ENCODE peak calls at places on chromosomes 12 and 14, in eight cellular contexts. M is NB4; U is uterus; A is A549; H is cardiac fibroblast; S is CD8-positive, alpha-beta T cell; R is tibial artery; Z is psoas muscle. F is an unnamed sample.

GRCh38 chr12:16153273-16153672 is 124.2 kb downstream of the SLC15A5 start:
- DNase-seq in M (no peak), Z (no peak), S (no peak), A (no peak), H (no peak), U (no peak), R (no peak), F (no peak)

GRCh38 chr12:105993766-105994165 is 145.0 kb downstream of the NUAK1 start:
- DNase-seq in M (no peak), S (no peak), A (no peak), Z (no peak), U (no peak), R (no peak), H (no peak), F (no peak)

GRCh38 chr12:101172316-101172715 is 37.7 kb downstream of the SLC5A8 start:
- DNase-seq in H (no peak), S (no peak), R (no peak), Z (no peak), A (peak), M (peak), U (no peak), F (no peak)

GRCh38 chr12:5780536-5780935 is 164.5 kb downstream of the ANO2 start:
- DNase-seq in H (no peak), R (no peak), S (no peak), Z (no peak), A (no peak), U (no peak), M (no peak), F (peak)

GRCh38 chr14:91753501-91754128 is 21.7 kb upstream of the CATSPERB start:
- DNase-seq in H (no peak), Z (no peak), A (no peak), M (no peak), U (no peak), S (no peak), R (no peak), F (no peak)

GRCh38 chr12:112162261-112162790 is 37.0 kb downstream of the TRAFD1 start:
- DNase-seq in S (no peak), A (no peak), Z (no peak), H (no peak), R (peak), U (no peak), M (no peak), F (no peak)

GRCh38 chr12:129520736-129521135 is 383.1 kb downstream of the TMEM132D start:
- DNase-seq in H (no peak), M (no peak), R (no peak), A (no peak), U (no peak), Z (no peak), S (no peak), F (no peak)

GRCh38 chr12:109307051-109307450 is 2.0 kb downstream of the FOXN4 start:
- DNase-seq in Z (no peak), M (peak), H (no peak), R (no peak), S (no peak), U (no peak), A (no peak), F (no peak)

GRCh38 chr12:53948650-53949593 is 5.8 kb upstream of the HOXC12 start:
- DNase-seq in H (no peak), U (no peak), A (peak), M (peak), R (no peak), S (no peak), Z (no peak), F (no peak)

GRCh38 chr12:2431810-2432209 is 363.0 kb upstream of the FKBP4 start:
- DNase-seq in M (peak), H (no peak), Z (no peak), A (no peak), U (peak), R (no peak), S (no peak), F (no peak)

GRCh38 chr12:51904951-51905471 is 2.3 kb upstream of the ACVRL1 start:
- DNase-seq in A (no peak), M (peak), U (peak), R (peak), S (no peak), Z (peak), H (peak), F (no peak)

GRCh38 chr12:112170376-112170775 is 45.0 kb downstream of the TRAFD1 start:
- DNase-seq in Z (no peak), H (peak), R (peak), M (peak), S (peak), U (no peak), A (peak), F (no peak)

GRCh38 chr14:99263564-99264330 is 8.2 kb downstream of the BCL11B start:
- DNase-seq in H (no peak), R (peak), S (no peak), M (no peak), U (no peak), A (no peak), Z (no peak), F (no peak)

GRCh38 chr14:24837280-24838046 is 203.5 kb upstream of the GZMB start:
- DNase-seq in R (no peak), M (no peak), H (peak), U (no peak), A (no peak), S (no peak), Z (no peak), F (no peak)

GRCh38 chr12:63922446-63922845 is 77.9 kb downstream of the SRGAP1 start:
- DNase-seq in M (no peak), U (no peak), R (no peak), A (peak), H (peak), Z (no peak), S (no peak), F (no peak)

GRCh38 chr12:13135336-13136178 is 32.1 kb upstream of the GSG1 start:
- DNase-seq in U (peak), R (peak), A (peak), M (no peak), H (peak), S (no peak), Z (peak), F (no peak)

GRCh38 chr14:60565211-60565610 is 56.3 kb downstream of the SIX6 start:
- DNase-seq in Z (no peak), M (no peak), A (no peak), R (no peak), U (no peak), H (peak), S (no peak), F (no peak)

GRCh38 chr12:57215065-57215464 is 1.5 kb upstream of the NXPH4 start:
- DNase-seq in H (no peak), M (no peak), A (no peak), R (no peak), Z (no peak), U (no peak), S (no peak), F (no peak)

GRCh38 chr14:68792830-68793733 is at the start of gene ZFP36L1:
- DNase-seq in S (peak), Z (peak), A (peak), H (peak), U (peak), M (peak), R (peak), F (peak)

GRCh38 chr12:3580071-3580749 is 89.2 kb downstream of the PRMT8 start:
- DNase-seq in H (no peak), R (no peak), M (no peak), A (no peak), U (no peak), S (no peak), Z (no peak), F (no peak)

GRCh38 chr14:56378046-56378445 is 201.6 kb upstream of the TMEM260 start:
- DNase-seq in H (no peak), S (no peak), Z (no peak), M (no peak), U (no peak), R (no peak), A (no peak), F (no peak)

GRCh38 chr14:104818714-104819161 is 17.8 kb downstream of the ZBTB42 start:
- DNase-seq in Z (no peak), U (peak), A (no peak), S (no peak), M (no peak), H (no peak), R (peak), F (no peak)

GRCh38 chr14:103250181-103250580 is 83.9 kb upstream of the EIF5 start:
- DNase-seq in R (no peak), H (no peak), S (no peak), Z (no peak), U (no peak), A (no peak), M (no peak), F (no peak)
- TF ChIP-seq CTCF in R (no peak), H (no peak), S (no peak), Z (no peak), U (no peak), A (no peak), M (no peak), F (no peak)

GRCh38 chr14:38605193-38606114 is 349.6 kb upstream of the CLEC14A start:
- DNase-seq in R (no peak), S (no peak), Z (no peak), M (peak), U (no peak), H (peak), A (no peak), F (no peak)
- TF ChIP-seq CTCF in R (no peak), S (no peak), Z (no peak), M (no peak), U (no peak), H (no peak), A (no peak), F (peak)

DNA sequence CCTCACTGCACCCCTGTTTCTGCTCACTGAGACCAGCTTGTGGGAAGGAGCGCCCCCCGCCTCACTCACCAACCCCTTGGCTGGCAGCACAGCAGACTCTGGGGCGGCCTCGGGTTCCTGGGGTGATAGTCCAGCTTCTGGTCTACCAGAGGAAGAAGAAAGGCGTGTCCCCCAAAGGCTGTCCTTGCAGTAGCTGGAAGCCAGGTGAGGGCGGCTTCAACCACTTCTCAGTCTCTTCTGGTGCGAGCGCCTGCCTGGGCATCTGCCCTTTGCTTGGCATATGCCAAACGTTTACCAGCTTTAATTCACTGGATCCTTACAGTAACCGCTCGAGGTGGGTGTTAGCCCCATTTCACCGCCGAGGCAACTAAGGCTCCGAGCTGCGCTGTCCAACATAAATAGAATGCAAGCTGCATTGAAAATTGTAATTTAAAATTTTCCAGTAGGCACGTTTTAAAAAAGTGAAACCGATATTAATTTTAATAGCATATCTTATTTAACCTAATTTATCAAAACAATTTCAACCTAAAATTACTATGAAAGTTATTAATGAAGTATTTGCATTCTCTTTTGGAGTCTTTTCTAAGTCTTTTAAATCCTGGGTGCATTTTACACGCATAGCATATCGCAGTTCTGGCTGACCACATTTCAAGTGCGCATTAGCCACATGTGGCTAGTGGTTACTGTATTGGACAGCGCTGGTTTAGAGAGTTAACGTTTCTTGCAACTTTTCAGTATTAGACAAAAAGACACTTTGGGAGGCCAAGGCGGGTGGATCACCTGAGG is 872 bp downstream of the FAM177A1 start:
- DNase-seq in M (peak), Z (no peak), S (no peak), R (no peak), H (no peak), U (peak), A (peak), F (no peak)
- TF ChIP-seq CTCF in M (no peak), Z (no peak), S (no peak), R (no peak), H (no peak), U (no peak), A (no peak), F (no peak)

DNA sequence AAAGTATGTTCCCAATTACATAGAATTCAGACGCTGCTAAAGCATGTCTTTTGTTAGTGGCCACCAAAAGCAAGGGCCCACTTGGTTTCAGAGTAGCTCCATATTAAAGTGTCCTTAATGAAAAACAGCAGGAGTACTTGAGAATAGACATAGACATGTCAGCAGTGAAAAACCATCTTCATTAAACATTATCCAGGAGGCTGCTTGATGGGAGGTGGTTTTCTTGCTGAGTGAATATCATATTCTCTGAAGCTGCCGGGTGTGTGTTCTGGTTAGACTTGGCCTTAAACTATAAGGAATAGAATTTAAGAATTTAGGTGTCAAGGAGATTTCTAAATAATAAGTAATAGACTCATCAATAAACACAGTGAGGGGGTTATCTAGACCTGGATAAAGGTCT is 79.5 kb upstream of the CCDC198 start:
- DNase-seq in H (no peak), A (no peak), R (no peak), Z (no peak), S (no peak), U (no peak), M (no peak), F (no peak)
- TF ChIP-seq CTCF in H (no peak), A (no peak), R (no peak), Z (no peak), S (no peak), U (no peak), M (no peak), F (no peak)

GRCh38 chr14:64504310-64504896 is at the start of gene ZBTB1:
- DNase-seq in S (peak), U (peak), A (peak), R (peak), M (peak), H (peak), Z (peak), F (peak)
- TF ChIP-seq CTCF in S (no peak), U (no peak), A (no peak), R (no peak), M (no peak), H (no peak), Z (no peak), F (no peak)

GRCh38 chr14:71499018-71499417 is 433.2 kb upstream of the RGS6 start:
- DNase-seq in R (no peak), U (no peak), H (no peak), M (no peak), Z (no peak), A (no peak), S (no peak), F (no peak)
- TF ChIP-seq CTCF in R (no peak), U (no peak), H (no peak), M (no peak), Z (no peak), A (no peak), S (no peak), F (no peak)

DNA sequence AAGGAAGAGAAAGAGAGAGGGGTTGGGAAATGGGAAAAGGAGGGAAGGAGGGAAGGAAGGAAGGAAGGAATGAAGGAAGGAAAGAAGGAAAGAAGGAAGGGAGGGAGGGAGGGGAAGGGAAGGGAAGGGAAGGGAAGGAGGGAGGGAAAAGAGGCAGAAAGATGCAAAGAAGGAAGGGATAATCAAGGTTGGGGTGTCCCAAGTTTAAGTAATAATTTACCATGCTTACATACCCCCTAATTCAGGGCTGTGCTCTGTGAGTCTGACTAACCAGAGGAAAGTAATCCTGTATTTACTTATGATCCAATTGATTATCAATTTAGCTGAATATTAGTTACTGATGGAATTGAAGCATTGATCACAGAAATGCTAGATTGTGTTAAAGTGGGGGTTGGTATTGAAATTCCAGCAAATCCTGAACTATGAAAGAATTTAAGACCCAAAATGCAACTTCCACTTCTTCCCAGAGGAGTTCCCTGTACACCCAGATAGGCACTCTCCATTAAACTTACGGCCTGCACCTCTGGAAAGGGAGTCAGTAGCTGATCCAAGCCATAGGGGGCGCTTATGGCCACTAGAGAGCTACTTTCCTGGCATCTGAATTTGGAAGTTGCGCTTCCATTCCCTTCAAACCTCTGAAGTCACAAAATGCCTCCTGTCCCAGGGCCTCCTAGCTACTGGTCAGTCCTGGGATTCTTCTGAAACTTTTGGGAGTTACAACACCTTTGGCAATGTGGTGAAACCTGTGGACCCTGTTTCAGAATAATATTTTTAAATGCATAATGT is 162.7 kb upstream of the PWP1 start:
- DNase-seq in Z (no peak), S (no peak), H (no peak), A (peak), M (peak), R (no peak), U (no peak), F (peak)
- TF ChIP-seq CTCF in Z (no peak), S (no peak), H (peak), A (peak), M (peak), R (no peak), U (no peak), F (peak)

GRCh38 chr14:54895683-54896082 is 6.9 kb downstream of the GCH1 start:
- DNase-seq in U (no peak), Z (no peak), S (no peak), H (no peak), R (no peak), M (no peak), A (no peak), F (no peak)
- TF ChIP-seq CTCF in U (no peak), Z (no peak), S (no peak), H (no peak), R (no peak), M (no peak), A (no peak), F (no peak)

GRCh38 chr12:78959556-78959955 is 95.0 kb downstream of the SYT1 start:
- DNase-seq in R (no peak), H (peak), Z (no peak), A (no peak), S (no peak), M (no peak), U (no peak), F (no peak)
- TF ChIP-seq CTCF in R (no peak), H (no peak), Z (no peak), A (no peak), S (no peak), M (no peak), U (no peak), F (no peak)